ENCODE peak calls at places on chromosomes 6 and 20, in four cellular contexts. E, R, B and X are unnamed samples. For H3K4me1, the result is how much of the 10 kb centered on the place peaks cover.

GRCh38 chr20:53841741-53842140 is 228.7 kb downstream of the BCAS1 start:
- DNase-seq in E (no peak), R (no peak), B (no peak), X (no peak)

GRCh38 chr6:89350281-89351037 is 2.1 kb downstream of the UBE2J1 start:
- DNase-seq in R (peak), B (no peak), E (no peak), X (no peak)

GRCh38 chr6:13354331-13355042 is 26.1 kb upstream of the TBC1D7 start:
- DNase-seq in B (no peak), E (no peak), R (peak), X (no peak)

GRCh38 chr6:140311146-140311545 is 936.7 kb upstream of the CITED2 start:
- DNase-seq in E (no peak), R (no peak), B (no peak), X (no peak)

GRCh38 chr6:142356271-142356938 is 54.6 kb downstream of the ADGRG6 start:
- DNase-seq in E (no peak), B (peak), R (no peak), X (no peak)

GRCh38 chr20:58389324-58389967 is 417 bp downstream of the VAPB start:
- DNase-seq in B (peak), R (peak), E (peak), X (peak)

GRCh38 chr6:82040405-82041221 is 206.9 kb downstream of the IBTK start:
- DNase-seq in B (peak), E (peak), R (peak), X (peak)

GRCh38 chr6:1336246-1336843 is 24.4 kb downstream of the FOXQ1 start:
- DNase-seq in E (no peak), B (peak), R (peak), X (peak)

DNA sequence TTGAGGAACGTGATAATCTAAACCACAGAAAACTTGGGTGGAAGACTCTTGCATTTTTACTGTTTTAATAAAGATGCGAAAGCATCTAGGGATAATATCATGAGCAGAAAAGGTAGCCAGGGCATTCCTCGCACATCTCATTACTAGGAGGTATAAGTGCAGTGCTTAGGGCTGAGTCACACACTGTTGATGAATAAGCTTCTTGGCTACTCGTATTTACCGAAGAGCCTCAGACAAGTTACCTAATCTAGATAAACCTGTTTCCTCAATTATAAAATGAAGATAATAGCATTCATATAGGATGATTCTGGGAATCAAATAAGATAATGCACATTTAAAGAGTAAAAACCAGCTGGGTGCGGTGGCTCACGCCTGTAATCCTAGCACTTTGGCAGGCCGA is 780 bp upstream of the KIAA0319 start:
- DNase-seq in E (no peak), B (peak), R (peak), X (peak)
- H3K4me3 ChIP-seq in E (no peak), B (no peak), R (no peak), X (peak)

DNA sequence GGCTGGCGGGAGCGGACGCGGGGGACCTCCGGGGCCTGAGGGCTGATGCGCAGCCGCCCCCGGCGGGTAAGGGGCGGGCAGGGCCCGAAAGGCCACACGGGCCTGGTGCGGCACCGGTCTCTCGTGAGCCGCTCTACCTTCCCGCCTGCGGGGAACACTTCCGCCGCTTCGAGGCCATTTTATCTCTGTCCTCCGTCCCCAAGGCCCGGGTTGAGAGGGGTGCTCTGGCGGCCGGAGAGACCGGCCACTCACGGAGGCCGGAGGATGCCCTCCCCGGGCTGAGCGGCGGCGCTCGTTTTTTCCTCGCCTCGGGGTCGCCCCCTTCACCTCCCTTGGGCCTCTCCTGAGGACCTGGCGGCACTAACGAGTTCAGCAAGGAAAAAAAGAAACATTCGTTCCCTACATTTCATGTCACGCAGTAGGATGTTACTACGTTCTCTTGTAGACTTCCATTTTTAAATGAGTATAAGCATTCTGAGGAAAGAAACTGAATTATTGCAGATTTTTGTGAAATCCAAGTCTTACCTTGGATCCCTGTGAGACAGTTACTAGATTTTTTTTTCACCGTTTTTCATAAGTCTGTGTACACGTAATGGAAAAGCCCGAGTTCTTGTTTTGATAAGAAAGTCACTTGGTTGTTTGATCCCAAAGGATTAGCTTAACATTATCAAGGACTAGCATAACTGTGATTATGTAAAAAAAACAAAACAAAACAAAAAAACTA is 573 bp downstream of the WTAP start:
- DNase-seq in E (no peak), B (no peak), R (peak), X (no peak)
- H2AFZ ChIP-seq in E (peak), B (peak), R (peak), X (peak)

GRCh38 chr6:150251566-150252186 is 108.8 kb downstream of the PPP1R14C start:
- DNase-seq in R (no peak), E (no peak), B (no peak), X (no peak)
- H3K4me1 ChIP-seq in R (under half), E (under half), B (half or more), X (under half)

GRCh38 chr6:110329348-110329728 is 28.8 kb downstream of the METTL24 start:
- DNase-seq in B (no peak), E (peak), R (no peak), X (no peak)

GRCh38 chr6:110328231-110328630 is 29.9 kb downstream of the METTL24 start:
- DNase-seq in R (peak), E (no peak), B (no peak), X (no peak)

GRCh38 chr6:110331816-110332215 is 26.3 kb downstream of the METTL24 start:
- DNase-seq in B (no peak), E (peak), R (no peak), X (no peak)

GRCh38 chr6:110331383-110331782 is 26.8 kb downstream of the METTL24 start:
- DNase-seq in B (no peak), R (no peak), E (no peak), X (no peak)

DNA sequence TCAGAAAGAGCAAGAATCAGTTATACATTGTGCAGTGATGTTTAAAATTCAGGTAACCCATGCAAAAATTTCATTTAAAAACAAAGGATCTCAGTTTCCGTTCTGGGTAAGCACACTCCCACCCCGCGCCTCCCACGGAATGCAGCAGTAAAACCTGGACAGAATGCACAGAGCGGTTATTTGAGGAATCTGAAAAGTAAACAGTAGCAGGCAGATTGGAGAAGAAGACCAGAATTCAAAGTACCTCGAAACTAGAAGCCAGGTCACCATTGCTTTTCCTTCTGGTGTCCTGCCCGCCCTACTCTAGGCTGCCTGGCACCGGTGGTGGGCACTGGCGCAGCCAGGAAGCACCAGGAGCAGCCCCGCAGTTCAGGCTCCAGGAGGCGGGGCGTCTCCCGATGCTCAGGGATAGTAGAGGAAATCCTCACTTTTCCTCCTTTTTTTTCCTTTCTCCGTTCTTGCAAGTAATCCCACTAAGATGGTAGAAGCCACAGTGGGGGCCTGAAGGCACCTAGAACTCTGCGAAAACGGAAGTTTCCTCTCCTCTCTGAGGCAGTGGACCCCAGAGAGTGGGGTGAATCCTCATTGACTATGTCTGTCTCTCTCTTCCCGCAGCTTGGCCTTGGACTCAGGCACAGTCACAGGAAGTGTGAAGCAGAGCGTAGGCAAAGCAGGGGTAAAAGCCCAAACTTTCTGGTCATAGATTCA is 28.3 kb downstream of the METTL24 start:
- DNase-seq in B (peak), R (no peak), E (no peak), X (no peak)
- H3K4me3 ChIP-seq in B (peak), R (no peak), E (no peak), X (no peak)

GRCh38 chr6:87798393-87799278 is 96.6 kb upstream of the AKIRIN2 start:
- DNase-seq in E (no peak), R (no peak), B (no peak), X (no peak)

GRCh38 chr6:87794922-87795885 is 93.2 kb upstream of the AKIRIN2 start:
- DNase-seq in R (peak), E (no peak), B (no peak), X (no peak)

GRCh38 chr6:87803784-87804183 is 101.8 kb upstream of the AKIRIN2 start:
- DNase-seq in R (no peak), B (no peak), E (no peak), X (no peak)

GRCh38 chr6:87799651-87800050 is 97.6 kb upstream of the AKIRIN2 start:
- DNase-seq in B (no peak), R (no peak), E (no peak), X (no peak)
- H2AFZ ChIP-seq in B (no peak), R (no peak), E (no peak), X (no peak)